ENCODE peak calls at places on chromosomes 3 and 15, in five cellular contexts. B is brain microvascular endothelial cell, D is B cell, F is uterus, X is breast epithelium. G is an unnamed sample.

GRCh38 chr3:141093397-141093796 is 42.2 kb downstream of the SPSB4 start:
- DNase-seq in X (no peak), B (no peak), F (no peak), D (no peak), G (no peak)

GRCh38 chr3:4845882-4846281 is 133.4 kb upstream of the BHLHE40 start:
- DNase-seq in D (no peak), B (no peak), X (no peak), F (no peak), G (no peak)

GRCh38 chr3:196778755-196779154 is 39.1 kb downstream of the PAK2 start:
- DNase-seq in X (no peak), B (peak), D (no peak), F (no peak), G (peak)

GRCh38 chr15:66698318-66698961 is 3.6 kb upstream of the SMAD6 start:
- DNase-seq in B (peak), X (no peak), D (no peak), F (peak), G (no peak)

GRCh38 chr3:124364230-124365022 is 365.8 kb upstream of the UMPS start:
- DNase-seq in X (no peak), B (no peak), D (no peak), F (no peak), G (no peak)

GRCh38 chr3:197022405-197023231 is 7.0 kb downstream of the MELTF start:
- DNase-seq in F (no peak), B (no peak), X (peak), D (peak), G (no peak)

GRCh38 chr3:126498936-126499335 is 18.6 kb downstream of the UROC1 start:
- DNase-seq in B (no peak), F (no peak), X (no peak), D (no peak), G (no peak)

GRCh38 chr15:66928784-66929183 is 136.6 kb upstream of the SMAD3 start:
- DNase-seq in D (no peak), B (no peak), F (no peak), X (no peak), G (no peak)

GRCh38 chr3:110881069-110881468 is 190.5 kb upstream of the NECTIN3 start:
- DNase-seq in F (peak), B (peak), D (no peak), X (peak), G (no peak)

GRCh38 chr15:64152507-64153387 is 1.2 kb downstream of the SNX22 start:
- DNase-seq in X (no peak), F (no peak), D (peak), B (no peak), G (no peak)

GRCh38 chr3:5426094-5426883 is 238.8 kb downstream of the EDEM1 start:
- DNase-seq in F (peak), B (peak), X (peak), D (peak), G (no peak)

GRCh38 chr3:72678380-72678779 is 169.9 kb downstream of the SHQ1 start:
- DNase-seq in X (no peak), B (no peak), D (no peak), F (no peak), G (no peak)

GRCh38 chr3:39724233-39724846 is 85.1 kb upstream of the MYRIP start:
- DNase-seq in B (no peak), X (no peak), F (no peak), D (no peak), G (no peak)

GRCh38 chr3:149971403-149972075 is 844 bp upstream of the PFN2 start:
- DNase-seq in B (peak), F (peak), D (no peak), X (peak), G (no peak)

GRCh38 chr3:39819517-39820298 is 10.3 kb downstream of the MYRIP start:
- DNase-seq in B (no peak), D (no peak), F (no peak), X (no peak), G (no peak)

GRCh38 chr3:11638669-11639402 is 4.9 kb downstream of the VGLL4 start:
- DNase-seq in B (no peak), D (no peak), X (peak), F (no peak), G (no peak)

GRCh38 chr15:38398134-38398533 is 55.8 kb upstream of the FAM98B start:
- DNase-seq in X (no peak), D (no peak), F (no peak), B (peak), G (peak)

GRCh38 chr15:71804695-71805470 is 5.5 kb upstream of the NR2E3 start:
- DNase-seq in F (no peak), D (no peak), X (no peak), B (no peak), G (no peak)

GRCh38 chr3:8888296-8888915 is 74.9 kb downstream of the RAD18 start:
- DNase-seq in B (peak), F (no peak), X (no peak), D (no peak), G (peak)

GRCh38 chr3:130699765-130700164 is 46.9 kb downstream of the PIK3R4 start:
- DNase-seq in F (no peak), D (no peak), B (peak), X (no peak), G (no peak)

GRCh38 chr15:70084461-70084860 is 13.3 kb downstream of the TLE3 start:
- DNase-seq in B (no peak), F (no peak), X (no peak), D (no peak), G (no peak)

DNA sequence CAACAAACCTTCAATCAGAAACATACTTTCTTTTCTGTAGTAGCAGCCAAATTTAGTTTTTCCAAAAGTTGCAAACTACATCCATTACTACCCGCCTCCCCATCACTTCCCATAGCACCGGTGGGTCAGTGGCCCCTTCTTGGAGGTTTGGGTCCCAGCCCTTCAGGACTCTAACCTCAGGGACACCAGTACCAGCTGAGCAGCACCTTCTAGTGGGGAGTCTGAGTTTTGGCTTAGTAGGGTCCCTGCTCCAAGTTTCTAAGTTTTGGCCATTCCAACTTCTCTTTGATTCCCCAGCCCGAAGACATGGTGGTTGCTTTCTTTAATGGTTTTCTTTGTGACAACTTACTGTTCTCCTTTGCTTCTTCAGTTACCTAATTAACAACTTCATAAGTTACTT is 160.6 kb downstream of the ECT2 start:
- DNase-seq in X (no peak), D (no peak), F (no peak), B (no peak), G (no peak)
- TF ChIP-seq CTCF in X (no peak), D (no peak), F (no peak), B (peak), G (no peak)

GRCh38 chr3:115100172-115100571 is 46.9 kb downstream of the ZBTB20 start:
- DNase-seq in D (peak), X (no peak), F (no peak), B (peak), G (no peak)
- TF ChIP-seq CTCF in D (no peak), X (no peak), F (no peak), B (no peak), G (no peak)

GRCh38 chr3:189275852-189276251 is 104.1 kb downstream of the TPRG1 start:
- DNase-seq in F (no peak), X (no peak), B (no peak), D (no peak), G (no peak)

GRCh38 chr3:189275182-189275581 is 103.4 kb downstream of the TPRG1 start:
- DNase-seq in X (no peak), B (no peak), D (no peak), F (no peak), G (no peak)

GRCh38 chr3:189273736-189274135 is 102.0 kb downstream of the TPRG1 start:
- DNase-seq in D (no peak), B (no peak), X (no peak), F (no peak), G (no peak)

GRCh38 chr3:189270248-189270832 is 98.6 kb downstream of the TPRG1 start:
- DNase-seq in F (peak), D (no peak), X (peak), B (peak), G (no peak)

GRCh38 chr3:189272500-189273119 is 100.8 kb downstream of the TPRG1 start:
- DNase-seq in X (no peak), D (no peak), F (no peak), B (no peak), G (no peak)
- TF ChIP-seq CTCF in X (no peak), D (no peak), F (no peak), B (peak), G (peak)

GRCh38 chr15:80856400-80856799 is 77.2 kb downstream of the CEMIP start:
- DNase-seq in D (no peak), B (no peak), X (no peak), F (no peak), G (no peak)
- TF ChIP-seq CTCF in D (peak), B (peak), X (no peak), F (no peak), G (peak)